ENCODE peak calls at places on chromosomes 2 and 18, in nine cellular contexts. S is uterus, B is body of pancreas, W is heart left ventricle, Z is OCI-LY7, J is lower lobe of right lung, M is transverse colon, P is Panc1, G is Peyer's patch. L is an unnamed sample. For H3K4me1, the result is how much of the 10 kb centered on the place peaks cover.

GRCh38 chr18:10420561-10421352 is 33.7 kb upstream of the APCDD1 start:
- DNase-seq in Z (no peak), W (no peak), G (no peak), B (no peak), S (no peak), M (no peak), J (no peak), P (no peak), L (no peak)

GRCh38 chr18:61587865-61588264 is 254.6 kb downstream of the CDH20 start:
- DNase-seq in G (no peak), Z (no peak), S (no peak), W (no peak), M (no peak), J (no peak), B (no peak), P (no peak), L (no peak)

GRCh38 chr2:134420256-134420655 is 166.4 kb downstream of the MGAT5 start:
- DNase-seq in Z (no peak), S (no peak), B (no peak), P (no peak), M (no peak), W (no peak), G (no peak), J (no peak), L (no peak)

GRCh38 chr18:944440-944839 is 39.8 kb downstream of the ADCYAP1 start:
- DNase-seq in J (no peak), W (no peak), M (no peak), Z (no peak), B (no peak), S (no peak), G (no peak), P (no peak), L (no peak)

GRCh38 chr18:79509536-79509930 is 113.8 kb downstream of the NFATC1 start:
- DNase-seq in Z (no peak), B (no peak), S (peak), W (no peak), M (peak), P (no peak), J (peak), G (no peak), L (no peak)

GRCh38 chr18:22701795-22702194 is 231.3 kb upstream of the RBBP8 start:
- DNase-seq in Z (no peak), B (no peak), W (no peak), M (no peak), J (no peak), S (no peak), P (no peak), G (no peak), L (no peak)

GRCh38 chr2:238459081-238459629 is 32.4 kb downstream of the ASB1 start:
- DNase-seq in S (peak), G (no peak), J (no peak), B (peak), W (no peak), P (no peak), M (no peak), Z (no peak), L (no peak)

GRCh38 chr2:216989335-216990129 is 129.7 kb upstream of the TNP1 start:
- DNase-seq in M (no peak), Z (no peak), W (no peak), S (no peak), P (no peak), J (no peak), B (no peak), G (no peak), L (no peak)

GRCh38 chr18:42047721-42048120 is 92.7 kb downstream of the PIK3C3 start:
- DNase-seq in M (no peak), J (no peak), Z (no peak), G (no peak), S (no peak), P (no peak), W (no peak), B (no peak), L (no peak)

GRCh38 chr2:12824771-12825363 is 108.1 kb downstream of the TRIB2 start:
- DNase-seq in M (peak), J (no peak), P (no peak), Z (no peak), G (no peak), S (peak), W (peak), B (peak), L (no peak)

GRCh38 chr2:84969511-84970265 is 1.3 kb upstream of the KCMF1 start:
- DNase-seq in G (no peak), Z (peak), P (no peak), B (no peak), M (no peak), J (no peak), W (no peak), S (no peak), L (peak)

GRCh38 chr2:63681896-63682295 is 93.1 kb downstream of the MDH1 start:
- DNase-seq in W (no peak), J (no peak), S (no peak), B (no peak), P (no peak), M (no peak), Z (no peak), G (no peak), L (no peak)

GRCh38 chr2:72892506-72893173 is 5.4 kb downstream of the SPR start:
- DNase-seq in J (peak), P (no peak), S (no peak), B (peak), Z (peak), W (peak), M (peak), G (no peak), L (peak)

GRCh38 chr2:206979922-206980321 is 40.6 kb downstream of the CPO start:
- DNase-seq in M (no peak), Z (no peak), J (no peak), B (no peak), W (no peak), P (no peak), S (no peak), G (no peak), L (no peak)

GRCh38 chr18:3652380-3653262 is 202.6 kb downstream of the TGIF1 start:
- DNase-seq in W (peak), Z (no peak), S (peak), G (no peak), B (peak), P (peak), M (peak), J (no peak), L (peak)

GRCh38 chr2:134338180-134338579 is 84.3 kb downstream of the MGAT5 start:
- DNase-seq in Z (no peak), M (no peak), J (no peak), B (no peak), W (no peak), P (no peak), S (no peak), G (no peak), L (no peak)

GRCh38 chr18:4318311-4318710 is 136.8 kb downstream of the DLGAP1 start:
- DNase-seq in S (no peak), B (no peak), W (no peak), G (no peak), J (no peak), M (no peak), Z (no peak), P (no peak), L (no peak)

GRCh38 chr2:151359768-151360167 is 2.4 kb downstream of the TNFAIP6 start:
- DNase-seq in Z (no peak), M (no peak), W (no peak), P (no peak), S (no peak), B (no peak), J (no peak), G (no peak), L (no peak)

GRCh38 chr2:164992818-164993217 is 37.5 kb upstream of the SLC38A11 start:
- DNase-seq in S (peak), W (no peak), M (peak), Z (peak), J (no peak), P (peak), B (peak), G (peak), L (peak)

GRCh38 chr2:101002562-101003277 is 631 bp downstream of the RPL31 start:
- DNase-seq in Z (peak), S (no peak), W (no peak), J (no peak), M (peak), P (no peak), G (no peak), B (no peak), L (no peak)

GRCh38 chr2:98454073-98454472 is 9.4 kb downstream of the INPP4A start:
- DNase-seq in B (no peak), G (peak), J (no peak), P (no peak), M (no peak), W (no peak), Z (no peak), S (no peak), L (no peak)

GRCh38 chr2:174125151-174125550 is 123.2 kb downstream of the OLA1 start:
- DNase-seq in J (no peak), S (no peak), W (no peak), B (no peak), Z (no peak), P (no peak), M (no peak), G (no peak), L (no peak)

GRCh38 chr2:174951746-174952145 is 53.4 kb downstream of the CHN1 start:
- DNase-seq in P (no peak), W (no peak), M (no peak), G (no peak), S (no peak), J (no peak), Z (no peak), B (no peak), L (no peak)

GRCh38 chr2:210421916-210422315 is 54.6 kb downstream of the LANCL1 start:
- DNase-seq in P (no peak), M (no peak), W (no peak), J (no peak), B (no peak), Z (no peak), G (no peak), S (no peak), L (no peak)

GRCh38 chr2:234745347-234745746 is 206.5 kb upstream of the SH3BP4 start:
- DNase-seq in G (no peak), J (no peak), Z (no peak), M (no peak), W (no peak), B (no peak), S (no peak), P (no peak), L (no peak)

GRCh38 chr2:208549546-208550158 is 143.1 kb downstream of the PTH2R start:
- DNase-seq in B (no peak), P (no peak), W (no peak), G (no peak), J (no peak), M (no peak), S (no peak), Z (no peak), L (no peak)

GRCh38 chr2:16218651-16219050 is 278.3 kb downstream of the MYCN start:
- DNase-seq in Z (peak), S (no peak), P (no peak), B (peak), J (no peak), G (no peak), M (peak), W (no peak), L (peak)

GRCh38 chr18:48831802-48832201 is 119.0 kb downstream of the SMAD7 start:
- DNase-seq in J (peak), B (no peak), Z (no peak), M (no peak), P (no peak), W (peak), G (no peak), S (no peak), L (no peak)
- H3K4me3 ChIP-seq in J (no peak), B (no peak), Z (no peak), M (no peak), P (no peak), W (no peak), G (no peak), S (no peak), L (no peak)

GRCh38 chr18:77102246-77103040 is 30.1 kb downstream of the MBP start:
- DNase-seq in Z (peak), J (no peak), S (no peak), P (no peak), G (no peak), W (no peak), B (no peak), M (no peak), L (peak)

GRCh38 chr18:77100751-77101355 is 31.7 kb downstream of the MBP start:
- DNase-seq in G (no peak), P (no peak), W (peak), S (no peak), B (no peak), Z (no peak), M (no peak), J (no peak), L (no peak)

GRCh38 chr18:77103181-77103875 is 29.3 kb downstream of the MBP start:
- DNase-seq in P (no peak), M (no peak), S (no peak), W (no peak), G (no peak), J (no peak), B (no peak), Z (no peak), L (no peak)

GRCh38 chr18:77099501-77100370 is 32.8 kb downstream of the MBP start:
- DNase-seq in B (no peak), Z (peak), P (no peak), S (no peak), G (peak), M (no peak), J (no peak), W (no peak), L (no peak)

GRCh38 chr18:77101410-77102245 is 31.0 kb downstream of the MBP start:
- DNase-seq in G (peak), J (peak), W (peak), M (peak), P (peak), S (peak), Z (peak), B (peak), L (peak)
- H3K4me1 ChIP-seq in G (under half), J (half or more), W (under half), M (under half), P (half or more), S (under half), Z (half or more), B (under half), L (under half)

DNA sequence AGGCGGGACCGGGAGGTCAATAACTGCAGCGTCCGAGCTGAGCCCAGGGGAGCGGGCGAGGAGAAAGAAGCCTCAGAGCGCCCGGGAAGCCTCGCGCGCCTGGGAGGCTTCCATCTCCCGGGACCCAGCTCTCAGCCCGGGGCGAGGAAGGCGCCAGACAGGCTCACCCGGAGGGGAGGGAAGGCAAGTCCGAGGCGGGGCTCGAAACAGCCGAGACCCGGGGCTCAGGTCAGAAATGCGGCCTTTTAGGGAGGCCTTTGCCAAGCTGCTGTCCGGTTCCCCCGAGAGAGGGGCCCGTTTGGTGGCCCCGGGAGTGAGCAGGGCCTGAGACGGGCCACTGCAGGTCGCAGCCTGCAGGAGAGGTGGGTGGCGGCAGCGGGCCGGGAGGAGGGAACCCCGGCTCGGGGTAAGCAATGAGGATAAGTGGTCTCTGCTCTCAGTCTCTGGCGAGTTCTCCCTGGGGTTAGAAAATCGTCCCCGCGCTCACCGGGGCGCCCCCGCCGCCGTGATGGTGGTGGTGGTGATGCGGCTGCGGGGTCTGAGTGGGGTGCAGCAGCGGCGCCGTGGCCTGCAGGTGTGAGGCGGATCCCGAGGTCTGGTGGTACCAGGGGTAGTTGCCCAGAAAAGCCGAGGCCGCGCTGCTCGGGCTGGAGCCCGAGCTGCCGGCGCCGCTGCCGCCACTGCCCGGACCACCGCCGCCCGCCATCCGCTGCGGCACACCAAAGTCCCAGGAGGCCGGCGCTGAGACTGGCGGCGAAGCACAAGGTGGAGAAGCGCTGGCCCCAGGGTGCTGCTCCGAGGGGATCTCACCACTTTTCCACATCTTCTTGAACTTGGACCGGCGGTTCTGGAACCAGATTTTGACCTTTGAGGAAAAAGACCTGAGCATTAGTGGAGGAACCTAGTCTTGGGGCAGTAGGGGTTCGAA is 2.4 kb downstream of the DLX2 start:
- DNase-seq in W (no peak), M (no peak), B (no peak), Z (no peak), P (no peak), S (no peak), J (no peak), G (no peak), L (no peak)
- H3K4me3 ChIP-seq in W (no peak), M (no peak), B (no peak), Z (no peak), P (no peak), S (no peak), J (no peak), G (no peak), L (no peak)

DNA sequence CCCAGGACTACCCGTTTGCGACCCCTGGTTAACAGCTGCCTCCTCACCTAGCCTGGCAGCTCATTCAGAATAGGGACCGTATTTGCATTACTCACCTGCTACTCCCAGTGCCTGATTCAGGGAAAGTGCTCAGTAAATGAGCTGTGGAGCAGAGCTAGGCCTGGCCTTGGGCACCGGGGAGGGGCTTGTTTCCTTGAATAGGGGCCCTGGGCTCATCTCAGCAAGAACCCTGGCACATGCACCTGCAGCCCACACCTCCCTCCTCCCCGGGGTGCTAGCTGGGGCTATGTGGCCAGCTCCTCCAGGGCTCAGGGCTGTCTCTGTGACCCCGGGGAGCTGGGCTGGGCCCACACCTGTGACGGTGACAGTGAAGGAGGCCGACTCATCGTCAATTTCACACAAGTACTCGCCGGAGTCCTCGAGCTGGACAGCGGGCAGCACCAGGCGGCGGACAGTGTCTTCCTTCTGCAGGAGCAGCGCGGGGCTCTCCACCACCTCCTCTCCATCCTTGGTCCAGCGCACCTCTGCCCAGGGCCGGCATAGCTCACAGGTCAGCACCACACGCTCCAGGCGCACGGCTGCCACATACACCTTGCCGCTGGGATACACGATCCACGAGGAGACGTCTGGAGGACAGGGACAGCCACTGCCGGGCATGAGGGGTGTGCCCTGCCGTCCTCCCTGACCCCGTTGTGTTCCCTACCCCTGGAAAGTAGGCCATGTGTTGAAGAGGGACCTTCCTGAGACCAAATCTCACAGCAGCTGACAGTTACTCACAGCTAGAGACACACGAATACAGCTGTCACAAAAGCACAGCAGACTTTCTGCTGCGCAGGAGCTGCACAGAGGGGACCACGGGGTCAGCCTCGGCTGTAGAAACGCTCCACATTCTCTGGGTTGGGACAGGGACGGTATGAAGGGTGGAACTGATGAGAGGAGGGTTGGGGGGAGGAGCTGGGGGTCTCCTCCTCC is 9.0 kb downstream of the OBSL1 start:
- DNase-seq in Z (no peak), S (no peak), B (no peak), W (peak), P (no peak), J (no peak), M (no peak), G (no peak), L (no peak)
- H3K4me1 ChIP-seq in Z (under half), S (under half), B (under half), W (under half), P (under half), J (under half), M (under half), G (under half), L (under half)

DNA sequence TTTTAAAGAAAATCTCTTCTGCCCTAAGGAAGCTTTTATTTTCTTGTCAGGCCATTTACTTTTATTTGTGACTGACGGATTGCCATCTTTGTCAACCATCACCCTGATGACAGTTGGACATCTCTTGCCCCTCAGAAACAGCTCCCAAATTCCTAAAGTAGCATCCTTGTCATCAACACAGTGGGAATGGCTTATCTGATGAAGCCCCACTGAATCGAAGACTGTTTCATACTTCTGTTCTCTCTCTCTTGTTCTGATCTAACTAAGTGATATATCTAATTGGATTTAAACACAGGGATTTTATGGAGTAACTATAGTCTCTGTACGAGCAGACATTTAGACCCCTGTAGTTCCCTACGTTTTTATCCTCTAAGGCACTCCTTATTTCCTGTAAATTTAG is 285.0 kb downstream of the LRRTM1 start:
- DNase-seq in W (no peak), S (no peak), G (no peak), P (no peak), M (no peak), B (no peak), Z (no peak), J (no peak), L (no peak)
- H3K4me3 ChIP-seq in W (no peak), S (no peak), G (no peak), P (no peak), M (no peak), B (no peak), Z (no peak), J (no peak), L (no peak)

GRCh38 chr2:46317092-46317486 is 19.9 kb downstream of the EPAS1 start:
- DNase-seq in G (no peak), P (no peak), S (no peak), B (no peak), M (no peak), J (no peak), Z (no peak), W (no peak), L (no peak)
- H3K4me1 ChIP-seq in G (under half), P (half or more), S (under half), B (half or more), M (under half), J (half or more), Z (under half), W (half or more), L (under half)

L was measured in small intestine.